ENCODE peak calls at places on chromosome 9, in six cellular contexts. One of them, this sample, is unnamed.

GRCh38 chr9:77945798-77946197 is 85.8 kb downstream of the GNAQ start:
- DNase-seq in spleen: no peak
- DNase-seq in Peyer's patch: no peak
- DNase-seq in IMR-90: peak
- DNase-seq in heart left ventricle: no peak
- DNase-seq in endothelial cell of umbilical vein: peak
- DNase-seq in this sample: no peak

GRCh38 chr9:81389569-81389993 is 299.8 kb downstream of the TLE1 start:
- DNase-seq in endothelial cell of umbilical vein: peak
- DNase-seq in spleen: no peak
- DNase-seq in heart left ventricle: no peak
- DNase-seq in IMR-90: peak
- DNase-seq in Peyer's patch: no peak
- DNase-seq in this sample: peak

GRCh38 chr9:21988056-21988990 is 5.9 kb downstream of the CDKN2A start:
- DNase-seq in heart left ventricle: no peak
- DNase-seq in Peyer's patch: no peak
- DNase-seq in IMR-90: no peak
- DNase-seq in spleen: no peak
- DNase-seq in endothelial cell of umbilical vein: peak
- DNase-seq in this sample: no peak

GRCh38 chr9:61671276-61671973 is 481.6 kb downstream of the SPATA31A7 start:
- DNase-seq in Peyer's patch: no peak
- DNase-seq in IMR-90: no peak
- DNase-seq in endothelial cell of umbilical vein: peak
- DNase-seq in spleen: peak
- DNase-seq in heart left ventricle: no peak
- DNase-seq in this sample: no peak

GRCh38 chr9:98795295-98795955 is 930 bp downstream of the ANKS6 start:
- DNase-seq in heart left ventricle: no peak
- DNase-seq in Peyer's patch: no peak
- DNase-seq in spleen: no peak
- DNase-seq in endothelial cell of umbilical vein: no peak
- DNase-seq in IMR-90: no peak
- DNase-seq in this sample: no peak

GRCh38 chr9:34558911-34559615 is 30.5 kb downstream of the CNTFR start:
- DNase-seq in IMR-90: no peak
- DNase-seq in endothelial cell of umbilical vein: no peak
- DNase-seq in spleen: peak
- DNase-seq in Peyer's patch: peak
- DNase-seq in heart left ventricle: no peak
- DNase-seq in this sample: no peak

GRCh38 chr9:19146441-19146840 is 19.1 kb upstream of the PLIN2 start:
- DNase-seq in Peyer's patch: no peak
- DNase-seq in endothelial cell of umbilical vein: no peak
- DNase-seq in IMR-90: no peak
- DNase-seq in spleen: peak
- DNase-seq in heart left ventricle: no peak
- DNase-seq in this sample: no peak

GRCh38 chr9:114015607-114016006 is 62.5 kb downstream of the AMBP start:
- DNase-seq in IMR-90: no peak
- DNase-seq in spleen: no peak
- DNase-seq in Peyer's patch: no peak
- DNase-seq in endothelial cell of umbilical vein: no peak
- DNase-seq in heart left ventricle: no peak
- DNase-seq in this sample: no peak

GRCh38 chr9:13220837-13221236 is 58.7 kb downstream of the MPDZ start:
- DNase-seq in IMR-90: no peak
- DNase-seq in heart left ventricle: no peak
- DNase-seq in Peyer's patch: no peak
- DNase-seq in spleen: no peak
- DNase-seq in endothelial cell of umbilical vein: no peak
- DNase-seq in this sample: no peak

GRCh38 chr9:124298646-124299235 is 41.0 kb downstream of the NEK6 start:
- DNase-seq in heart left ventricle: no peak
- DNase-seq in IMR-90: no peak
- DNase-seq in endothelial cell of umbilical vein: no peak
- DNase-seq in Peyer's patch: no peak
- DNase-seq in spleen: no peak
- DNase-seq in this sample: no peak

GRCh38 chr9:96482471-96482870 is 32.5 kb downstream of the HABP4 start:
- DNase-seq in endothelial cell of umbilical vein: no peak
- DNase-seq in IMR-90: no peak
- DNase-seq in spleen: no peak
- DNase-seq in Peyer's patch: no peak
- DNase-seq in heart left ventricle: no peak
- DNase-seq in this sample: no peak

GRCh38 chr9:121556580-121556979 is 56.9 kb upstream of the GGTA1 start:
- DNase-seq in heart left ventricle: no peak
- DNase-seq in IMR-90: peak
- DNase-seq in Peyer's patch: no peak
- DNase-seq in spleen: no peak
- DNase-seq in endothelial cell of umbilical vein: no peak
- DNase-seq in this sample: no peak

GRCh38 chr9:107239474-107239873 is 43.6 kb upstream of the RAD23B start:
- DNase-seq in endothelial cell of umbilical vein: peak
- DNase-seq in spleen: no peak
- DNase-seq in Peyer's patch: no peak
- DNase-seq in IMR-90: peak
- DNase-seq in heart left ventricle: no peak
- DNase-seq in this sample: no peak

GRCh38 chr9:113456235-113456634 is 7.3 kb upstream of the RGS3 start:
- DNase-seq in heart left ventricle: no peak
- DNase-seq in IMR-90: peak
- DNase-seq in Peyer's patch: no peak
- DNase-seq in spleen: no peak
- DNase-seq in endothelial cell of umbilical vein: no peak
- DNase-seq in this sample: no peak

GRCh38 chr9:134396825-134397224 is 70.6 kb downstream of the RXRA start:
- DNase-seq in endothelial cell of umbilical vein: peak
- DNase-seq in Peyer's patch: no peak
- DNase-seq in IMR-90: no peak
- DNase-seq in spleen: peak
- DNase-seq in heart left ventricle: no peak
- DNase-seq in this sample: no peak

GRCh38 chr9:135963338-135963737 is 2.2 kb upstream of the UBAC1 start:
- DNase-seq in endothelial cell of umbilical vein: no peak
- DNase-seq in IMR-90: no peak
- DNase-seq in Peyer's patch: no peak
- DNase-seq in heart left ventricle: no peak
- DNase-seq in spleen: no peak
- DNase-seq in this sample: no peak

GRCh38 chr9:33380390-33381094 is 21.8 kb downstream of the AQP7 start:
- DNase-seq in spleen: no peak
- DNase-seq in endothelial cell of umbilical vein: no peak
- DNase-seq in IMR-90: no peak
- DNase-seq in Peyer's patch: no peak
- DNase-seq in heart left ventricle: no peak
- DNase-seq in this sample: no peak

GRCh38 chr9:121354770-121355169 is 15.3 kb downstream of the STOM start:
- DNase-seq in IMR-90: peak
- DNase-seq in Peyer's patch: no peak
- DNase-seq in endothelial cell of umbilical vein: no peak
- DNase-seq in spleen: no peak
- DNase-seq in heart left ventricle: no peak
- DNase-seq in this sample: no peak

GRCh38 chr9:104747565-104748358 is at the start of gene NIPSNAP3A:
- DNase-seq in heart left ventricle: peak
- DNase-seq in endothelial cell of umbilical vein: peak
- DNase-seq in IMR-90: peak
- DNase-seq in Peyer's patch: peak
- DNase-seq in spleen: peak
- DNase-seq in this sample: peak

GRCh38 chr9:2307480-2307879 is 292.3 kb downstream of the SMARCA2 start:
- DNase-seq in heart left ventricle: no peak
- DNase-seq in spleen: no peak
- DNase-seq in Peyer's patch: no peak
- DNase-seq in IMR-90: peak
- DNase-seq in endothelial cell of umbilical vein: peak
- DNase-seq in this sample: no peak

GRCh38 chr9:33468797-33469621 is 4.7 kb downstream of the NOL6 start:
- DNase-seq in Peyer's patch: peak
- DNase-seq in endothelial cell of umbilical vein: no peak
- DNase-seq in IMR-90: no peak
- DNase-seq in spleen: peak
- DNase-seq in heart left ventricle: no peak
- DNase-seq in this sample: no peak

GRCh38 chr9:130707225-130707976 is 13.8 kb downstream of the EXOSC2 start:
- DNase-seq in IMR-90: peak
- DNase-seq in Peyer's patch: peak
- DNase-seq in spleen: no peak
- DNase-seq in endothelial cell of umbilical vein: peak
- DNase-seq in heart left ventricle: peak
- DNase-seq in this sample: peak

GRCh38 chr9:80957806-80958205 is 731.5 kb downstream of the TLE1 start:
- DNase-seq in endothelial cell of umbilical vein: no peak
- DNase-seq in IMR-90: peak
- DNase-seq in Peyer's patch: no peak
- DNase-seq in spleen: no peak
- DNase-seq in heart left ventricle: no peak
- DNase-seq in this sample: no peak

DNA sequence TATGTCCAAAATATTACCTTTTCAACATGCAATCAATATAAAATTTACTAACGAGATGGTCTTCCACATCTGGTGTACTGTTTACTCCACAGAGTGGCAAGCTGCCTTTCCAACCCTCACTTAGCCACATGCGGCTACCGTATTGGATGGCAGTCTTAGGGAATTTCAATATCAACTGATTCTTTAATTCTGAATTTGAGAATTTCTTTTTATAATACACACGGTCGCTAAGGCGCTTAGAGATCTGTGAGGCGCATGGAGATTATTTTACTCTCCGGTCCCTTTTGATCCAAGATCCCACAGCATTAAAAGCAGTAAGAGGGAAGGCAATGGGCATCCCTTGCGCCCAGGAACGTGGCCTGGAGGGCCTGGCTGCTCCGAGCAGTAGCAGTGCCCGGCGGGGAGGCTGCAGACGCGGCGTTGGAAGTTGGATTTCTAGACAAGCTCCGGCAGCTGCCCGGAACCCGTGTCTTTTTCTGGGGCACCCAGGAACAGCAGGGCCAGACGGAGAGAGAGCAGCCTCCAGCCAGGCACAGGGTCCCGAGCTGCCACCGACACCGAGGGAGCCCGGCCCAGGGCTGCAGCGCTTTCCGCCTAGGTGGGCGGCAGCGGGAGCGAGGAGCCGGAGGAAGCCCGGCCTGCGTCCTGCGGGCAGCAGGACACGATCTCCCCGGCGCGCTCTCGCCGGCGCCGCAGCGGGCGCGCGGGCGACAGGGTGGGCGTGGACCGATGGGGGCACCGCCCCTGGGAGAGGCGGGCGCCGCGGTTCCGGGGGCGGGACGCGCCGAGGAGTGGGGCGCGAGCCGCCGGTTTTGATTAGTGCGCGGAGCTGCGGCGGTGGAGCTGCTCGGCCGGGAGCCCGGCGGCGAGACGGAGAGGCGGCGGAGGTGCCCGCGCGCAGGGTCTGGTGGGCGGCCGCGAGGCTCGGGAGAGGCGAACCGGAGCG is at the start of gene UGCG:
- DNase-seq in endothelial cell of umbilical vein: peak
- DNase-seq in IMR-90: peak
- DNase-seq in Peyer's patch: peak
- DNase-seq in spleen: peak
- DNase-seq in heart left ventricle: peak
- DNase-seq in this sample: peak
- TF ChIP-seq POLR2A in endothelial cell of umbilical vein: peak
- TF ChIP-seq POLR2A in IMR-90: peak
- TF ChIP-seq POLR2A in Peyer's patch: peak
- TF ChIP-seq POLR2A in spleen: peak
- TF ChIP-seq POLR2A in heart left ventricle: peak
- TF ChIP-seq POLR2A in this sample: peak

GRCh38 chr9:70392850-70393249 is 21.6 kb downstream of the KLF9 start:
- DNase-seq in endothelial cell of umbilical vein: no peak
- DNase-seq in Peyer's patch: no peak
- DNase-seq in heart left ventricle: no peak
- DNase-seq in IMR-90: no peak
- DNase-seq in spleen: no peak
- DNase-seq in this sample: no peak

GRCh38 chr9:70389642-70390266 is 24.7 kb downstream of the KLF9 start:
- DNase-seq in heart left ventricle: no peak
- DNase-seq in IMR-90: peak
- DNase-seq in Peyer's patch: no peak
- DNase-seq in endothelial cell of umbilical vein: peak
- DNase-seq in spleen: no peak
- DNase-seq in this sample: no peak

GRCh38 chr9:70390922-70391321 is 23.5 kb downstream of the KLF9 start:
- DNase-seq in spleen: no peak
- DNase-seq in IMR-90: no peak
- DNase-seq in Peyer's patch: no peak
- DNase-seq in heart left ventricle: no peak
- DNase-seq in endothelial cell of umbilical vein: peak
- DNase-seq in this sample: no peak

GRCh38 chr9:70389188-70389587 is 25.3 kb downstream of the KLF9 start:
- DNase-seq in IMR-90: no peak
- DNase-seq in Peyer's patch: no peak
- DNase-seq in spleen: no peak
- DNase-seq in endothelial cell of umbilical vein: no peak
- DNase-seq in heart left ventricle: no peak
- DNase-seq in this sample: no peak

DNA sequence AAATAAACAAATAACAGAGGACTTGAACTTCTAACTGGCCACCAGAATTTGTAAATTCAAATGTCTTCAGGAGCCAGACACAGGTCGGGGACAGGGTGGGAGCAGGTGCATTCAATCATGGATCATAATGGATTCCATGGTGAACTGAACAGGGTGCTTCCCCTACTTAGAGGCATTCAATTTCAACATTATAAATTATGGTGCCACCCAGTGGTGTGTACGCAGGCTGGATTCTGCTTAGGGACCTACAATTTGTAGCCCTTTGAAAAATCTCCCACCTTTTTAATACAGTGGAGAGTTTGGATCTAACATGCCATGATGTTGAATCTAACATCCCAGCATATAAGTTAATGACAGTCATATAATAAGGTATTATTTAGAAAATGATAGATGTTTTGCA is 22.3 kb downstream of the KLF9 start:
- DNase-seq in heart left ventricle: no peak
- DNase-seq in spleen: no peak
- DNase-seq in IMR-90: no peak
- DNase-seq in endothelial cell of umbilical vein: peak
- DNase-seq in Peyer's patch: no peak
- DNase-seq in this sample: no peak
- TF ChIP-seq CTCF in heart left ventricle: peak
- TF ChIP-seq CTCF in spleen: peak
- TF ChIP-seq CTCF in IMR-90: no peak
- TF ChIP-seq CTCF in endothelial cell of umbilical vein: peak
- TF ChIP-seq CTCF in Peyer's patch: no peak
- TF ChIP-seq CTCF in this sample: no peak

GRCh38 chr9:36993933-36994764 is 39.9 kb downstream of the PAX5 start:
- DNase-seq in spleen: peak
- DNase-seq in endothelial cell of umbilical vein: no peak
- DNase-seq in heart left ventricle: no peak
- DNase-seq in Peyer's patch: no peak
- DNase-seq in IMR-90: no peak
- DNase-seq in this sample: no peak
- TF ChIP-seq POLR2A in spleen: no peak
- TF ChIP-seq POLR2A in endothelial cell of umbilical vein: no peak
- TF ChIP-seq POLR2A in heart left ventricle: no peak
- TF ChIP-seq POLR2A in Peyer's patch: no peak
- TF ChIP-seq POLR2A in IMR-90: no peak
- TF ChIP-seq POLR2A in this sample: no peak

GRCh38 chr9:106025449-106025848 is 331.1 kb downstream of the TMEM38B start:
- DNase-seq in spleen: no peak
- DNase-seq in IMR-90: no peak
- DNase-seq in endothelial cell of umbilical vein: no peak
- DNase-seq in heart left ventricle: peak
- DNase-seq in Peyer's patch: no peak
- DNase-seq in this sample: no peak
- TF ChIP-seq CTCF in spleen: no peak
- TF ChIP-seq CTCF in IMR-90: no peak
- TF ChIP-seq CTCF in endothelial cell of umbilical vein: no peak
- TF ChIP-seq CTCF in heart left ventricle: peak
- TF ChIP-seq CTCF in Peyer's patch: no peak
- TF ChIP-seq CTCF in this sample: no peak